ENCODE peak calls at places on chromosomes 3 and 15, in five cellular contexts. V, M, R, P and O are unnamed samples.

GRCh38 chr3:72538070-72538745 is 310.0 kb downstream of the SHQ1 start:
- DNase-seq in V (no peak), M (no peak), R (no peak), P (no peak), O (no peak)

GRCh38 chr3:190175490-190175889 is 54.8 kb upstream of the P3H2 start:
- DNase-seq in V (no peak), M (no peak), R (no peak), P (peak; percentile 47), O (no peak)

GRCh38 chr3:52895416-52895815 is 1.9 kb downstream of the STIMATE start:
- DNase-seq in V (no peak), M (no peak), R (no peak), P (no peak), O (no peak)

GRCh38 chr3:134161817-134162396 is 88.8 kb downstream of the RYK start:
- DNase-seq in V (no peak), M (no peak), R (no peak), P (no peak), O (no peak)

GRCh38 chr15:64455951-64456350 is 4.4 kb upstream of the ZNF609 start:
- DNase-seq in V (no peak), M (no peak), R (no peak), P (no peak), O (no peak)

GRCh38 chr3:19065027-19065426 is 83.3 kb upstream of the KCNH8 start:
- DNase-seq in V (no peak), M (no peak), R (no peak), P (no peak), O (peak; percentile 4)

GRCh38 chr3:181265750-181266333 is 276.3 kb upstream of the DNAJC19 start:
- DNase-seq in V (no peak), M (no peak), R (peak; percentile 18), P (no peak), O (no peak)

GRCh38 chr3:14717307-14717706 is 42.4 kb downstream of the C3orf20 start:
- DNase-seq in V (no peak), M (no peak), R (no peak), P (no peak), O (no peak)

GRCh38 chr3:167032267-167032876 is 347.7 kb downstream of the ZBBX start:
- DNase-seq in V (no peak), M (peak; percentile 16), R (peak; percentile 71), P (peak; percentile 27), O (peak; percentile 44)

GRCh38 chr15:86079491-86080266 is at the start of gene AGBL1:
- DNase-seq in V (peak; percentile 90), M (no peak), R (no peak), P (no peak), O (peak; percentile 16)

GRCh38 chr15:73752817-73753214 is 335 bp downstream of the INSYN1 start:
- DNase-seq in V (no peak), M (peak; percentile 64), R (no peak), P (no peak), O (peak; percentile 9)

GRCh38 chr3:27326211-27326948 is 42.8 kb downstream of the NEK10 start:
- DNase-seq in V (no peak), M (peak; percentile 75), R (peak; percentile 87), P (no peak), O (peak; percentile 36)

GRCh38 chr3:73786346-73786807 is 161.6 kb upstream of the PDZRN3 start:
- DNase-seq in V (no peak), M (peak; percentile 36), R (peak; percentile 94), P (peak; percentile 74), O (peak; percentile 2)

GRCh38 chr3:75015280-75015679 is 400.8 kb upstream of the CNTN3 start:
- DNase-seq in V (no peak), M (no peak), R (no peak), P (no peak), O (no peak)

GRCh38 chr3:155730843-155731242 is 14.0 kb downstream of the PLCH1 start:
- DNase-seq in V (no peak), M (no peak), R (no peak), P (no peak), O (no peak)

GRCh38 chr3:1534252-1534651 is 441.4 kb downstream of the CNTN6 start:
- DNase-seq in V (no peak), M (no peak), R (no peak), P (no peak), O (no peak)

GRCh38 chr3:132006605-132007204 is 28.1 kb downstream of the CPNE4 start:
- DNase-seq in V (no peak), M (peak; percentile 38), R (peak; percentile 17), P (peak; percentile 6), O (peak; percentile 36)

GRCh38 chr3:4306860-4307259 is 3.7 kb downstream of the SETMAR start:
- DNase-seq in V (no peak), M (no peak), R (peak; percentile 14), P (no peak), O (peak; percentile 21)

GRCh38 chr3:157045238-157045860 is 114.6 kb downstream of the CCNL1 start:
- DNase-seq in V (no peak), M (no peak), R (no peak), P (no peak), O (peak; percentile 15)

GRCh38 chr15:101120961-101121360 is 130.9 kb downstream of the CHSY1 start:
- DNase-seq in V (no peak), M (no peak), R (no peak), P (no peak), O (no peak)